ENCODE peak calls at places on chromosomes 2 and 18, in seven cellular contexts. D is MM.1S, G is pancreas, Y is tibial artery, V is right lobe of liver, B is tibial nerve, N is uterus. U is an unnamed sample.

GRCh38 chr2:172464340-172465129 is 37.1 kb downstream of the ITGA6 start:
- DNase-seq in D (no peak), G (peak; percentile 37), Y (no peak), V (no peak), B (no peak), N (no peak), U (no peak)

GRCh38 chr18:27844416-27844792 is 332.5 kb downstream of the CDH2 start:
- DNase-seq in D (no peak), G (no peak), Y (no peak), V (no peak), B (no peak), N (no peak), U (no peak)

GRCh38 chr2:154032220-154032619 is 160.5 kb downstream of the GALNT13 start:
- DNase-seq in D (peak; percentile 58), G (no peak), Y (no peak), V (no peak), B (no peak), N (no peak), U (no peak)

GRCh38 chr2:65357959-65358294 is 74.5 kb downstream of the SPRED2 start:
- DNase-seq in D (peak; percentile 85), G (no peak), Y (no peak), V (no peak), B (no peak), N (no peak), U (no peak)

GRCh38 chr2:60998628-60999545 is 18.6 kb upstream of the PEX13 start:
- DNase-seq in D (peak; percentile 71), G (no peak), Y (no peak), V (no peak), B (no peak), N (no peak), U (no peak)

GRCh38 chr2:45237128-45237527 is 227.9 kb upstream of the SIX2 start:
- DNase-seq in D (no peak), G (no peak), Y (no peak), V (no peak), B (no peak), N (no peak), U (no peak)

GRCh38 chr2:44964704-44965343 is 23.3 kb downstream of the SIX3 start:
- DNase-seq in D (no peak), G (peak; percentile 27), Y (no peak), V (no peak), B (no peak), N (no peak), U (no peak)

GRCh38 chr2:63679252-63679850 is 90.6 kb downstream of the MDH1 start:
- DNase-seq in D (no peak), G (no peak), Y (no peak), V (no peak), B (no peak), N (no peak), U (no peak)

GRCh38 chr2:10400568-10400977 is 47.6 kb downstream of the ODC1 start:
- DNase-seq in D (no peak), G (no peak), Y (peak; percentile 74), V (no peak), B (peak; percentile 28), N (no peak), U (no peak)

GRCh38 chr2:62787381-62787780 is 81.9 kb downstream of the EHBP1 start:
- DNase-seq in D (peak; percentile 30), G (no peak), Y (no peak), V (no peak), B (no peak), N (no peak), U (no peak)

GRCh38 chr2:144519934-144520717 is at the start of gene ZEB2:
- DNase-seq in D (no peak), G (no peak), Y (peak; percentile 88), V (no peak), B (no peak), N (peak; percentile 80), U (peak; percentile 78)

GRCh38 chr18:78995740-78996395 is 16.2 kb downstream of the SALL3 start:
- DNase-seq in D (no peak), G (no peak), Y (no peak), V (no peak), B (no peak), N (no peak), U (no peak)

GRCh38 chr18:37471619-37472018 is 94.0 kb downstream of the CELF4 start:
- DNase-seq in D (no peak), G (no peak), Y (no peak), V (no peak), B (no peak), N (no peak), U (no peak)

GRCh38 chr2:34069604-34070003 is 470.5 kb upstream of the FAM98A start:
- DNase-seq in D (no peak), G (no peak), Y (no peak), V (no peak), B (no peak), N (no peak), U (no peak)

GRCh38 chr18:46542545-46542944 is 114.5 kb downstream of the LOXHD1 start:
- DNase-seq in D (no peak), G (no peak), Y (no peak), V (no peak), B (no peak), N (no peak), U (no peak)

GRCh38 chr2:9110893-9111569 is 95.6 kb upstream of the ASAP2 start:
- DNase-seq in D (no peak), G (no peak), Y (no peak), V (no peak), B (no peak), N (no peak), U (no peak)
- H3K4me1 ChIP-seq in D (no peaks in the 10 kb centered on the region), G (no peaks in the 10 kb centered on the region), Y (peaks cover 11% of the 10 kb centered on the region), V (no peaks in the 10 kb centered on the region), B (peaks cover 21% of the 10 kb centered on the region), N (no peaks in the 10 kb centered on the region), U (no peaks in the 10 kb centered on the region)

GRCh38 chr2:437772-438393 is 150.0 kb upstream of the ALKAL2 start:
- DNase-seq in D (peak; percentile 76), G (peak; percentile 56), Y (no peak), V (no peak), B (no peak), N (no peak), U (no peak)

GRCh38 chr2:439077-439476 is 151.2 kb upstream of the ALKAL2 start:
- DNase-seq in D (no peak), G (no peak), Y (no peak), V (no peak), B (no peak), N (no peak), U (no peak)

GRCh38 chr2:441258-442023 is 153.6 kb upstream of the ALKAL2 start:
- DNase-seq in D (peak; percentile 8), G (no peak), Y (no peak), V (no peak), B (no peak), N (no peak), U (no peak)

GRCh38 chr2:437180-437579 is 149.3 kb upstream of the ALKAL2 start:
- DNase-seq in D (no peak), G (no peak), Y (no peak), V (no peak), B (no peak), N (no peak), U (no peak)

DNA sequence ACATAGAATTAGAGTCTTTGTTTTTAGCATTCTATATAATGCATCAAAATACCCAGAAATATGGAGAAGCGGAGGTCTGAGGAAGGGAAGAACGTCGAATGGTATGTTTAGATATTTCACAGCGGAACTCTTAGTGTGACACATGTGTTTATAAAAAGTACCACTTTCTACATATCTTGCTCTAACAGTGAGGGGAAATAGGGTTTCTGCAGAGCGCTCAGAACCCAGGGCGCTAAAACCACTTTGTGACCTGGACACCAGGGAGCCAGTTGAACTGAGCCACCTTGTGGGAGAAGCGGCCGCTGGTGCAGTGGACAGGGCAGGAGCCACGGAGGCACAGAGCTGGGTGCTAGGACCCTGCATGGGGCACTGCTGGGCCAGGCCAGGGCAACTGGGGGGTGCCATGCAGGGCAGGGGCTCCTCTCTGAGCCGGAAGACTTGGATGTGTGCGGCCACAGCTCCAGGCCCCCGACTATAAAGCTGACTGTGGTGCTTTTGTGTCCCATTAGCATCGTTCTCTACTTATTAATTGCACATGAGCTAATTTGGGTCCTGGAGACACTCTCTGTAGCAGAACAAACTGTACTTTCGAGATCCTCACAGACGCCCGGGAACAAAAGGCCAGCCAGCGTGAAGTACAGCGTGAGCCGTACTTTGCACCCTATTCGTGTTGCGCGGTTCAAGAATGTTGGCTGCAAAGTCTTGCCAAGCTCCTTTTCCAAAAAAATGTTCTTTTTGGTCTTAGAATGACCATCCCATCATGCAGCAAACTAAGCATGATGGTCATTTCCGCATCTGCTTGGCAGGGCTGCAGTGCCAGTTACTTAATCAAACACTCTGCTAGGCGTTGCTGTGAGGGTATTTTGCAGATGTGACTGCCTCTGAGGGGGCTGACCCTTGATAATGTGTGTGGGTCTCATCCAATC is 151.9 kb upstream of the ALKAL2 start:
- DNase-seq in D (no peak), G (no peak), Y (peak; percentile 73), V (no peak), B (no peak), N (no peak), U (no peak)
- H3K27ac ChIP-seq in D (no peak overlapping the region), G (no peak overlapping the region), Y (no peak overlapping the region), V (no peak overlapping the region), B (peak overlapping the region; percentile 70), N (no peak overlapping the region), U (no peak overlapping the region)

DNA sequence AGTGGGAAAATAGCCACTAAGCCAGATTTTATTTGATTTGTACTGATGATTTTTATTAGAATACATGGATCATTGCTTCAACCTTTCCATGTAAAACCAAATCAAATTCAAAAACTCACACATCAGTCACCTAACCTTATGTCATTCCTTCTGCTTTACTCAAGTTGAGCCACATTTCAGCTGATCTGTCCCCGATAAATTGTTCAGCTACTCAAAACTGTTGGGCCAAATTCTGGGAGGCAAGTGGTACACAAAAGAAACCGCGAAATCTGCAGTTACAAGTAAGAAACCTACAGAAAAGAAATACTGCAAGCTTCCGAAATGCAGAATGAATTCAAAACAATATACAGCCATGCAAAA is 109.7 kb downstream of the TCF4 start:
- DNase-seq in D (no peak), G (no peak), Y (no peak), V (no peak), B (no peak), N (no peak), U (no peak)
- H3K4me3 ChIP-seq in D (no peak overlapping the region), G (no peak overlapping the region), Y (peak overlapping the region; percentile 54), V (peak overlapping the region; percentile 43), B (no peak overlapping the region), N (peak overlapping the region; percentile 44), U (peak overlapping the region; percentile 8)

GRCh38 chr2:190844700-190845410 is 35.8 kb upstream of the GLS start:
- DNase-seq in D (no peak), G (no peak), Y (no peak), V (no peak), B (no peak), N (no peak), U (no peak)
- H3K4me1 ChIP-seq in D (no peaks in the 10 kb centered on the region), G (peaks cover 13% of the 10 kb centered on the region), Y (peaks cover 36% of the 10 kb centered on the region), V (no peaks in the 10 kb centered on the region), B (no peaks in the 10 kb centered on the region), N (no peaks in the 10 kb centered on the region), U (peaks cover 4% of the 10 kb centered on the region)

DNA sequence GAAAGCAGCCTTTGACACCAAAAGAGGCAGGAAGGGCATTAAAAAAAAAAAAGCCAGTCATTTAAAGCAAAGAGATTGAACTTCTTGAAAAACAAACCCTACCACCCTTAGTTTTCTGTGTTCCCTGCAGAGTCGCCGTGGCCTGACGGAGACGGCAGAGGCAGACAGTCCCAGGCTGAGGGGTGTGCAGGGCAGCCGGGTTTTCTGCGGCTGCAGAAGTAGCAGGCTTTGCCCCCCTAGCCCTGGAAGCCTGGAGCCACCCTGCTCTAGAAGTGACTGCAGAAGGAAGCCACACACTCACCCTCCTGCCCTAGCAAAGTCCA is 2.8 kb downstream of the INPP5D start:
- DNase-seq in D (no peak), G (no peak), Y (no peak), V (no peak), B (no peak), N (no peak), U (no peak)
- H3K27ac ChIP-seq in D (peak overlapping the region; percentile 47), G (no peak overlapping the region), Y (no peak overlapping the region), V (no peak overlapping the region), B (peak overlapping the region; percentile 13), N (peak overlapping the region; percentile 36), U (no peak overlapping the region)

U was measured in aorta.